ENCODE peak calls at places on chromosomes 7 and 10, in four cellular contexts. One of them, this sample, is unnamed. For H3K4me1, the result is how much of the 10 kb centered on the place peaks cover.

GRCh38 chr7:20197837-20198236 is 19.3 kb downstream of the MACC1 start:
- DNase-seq in neuronal stem cell: no peak
- DNase-seq in GM23248: no peak
- DNase-seq in mesenchymal stem cell: no peak
- DNase-seq in this sample: no peak

GRCh38 chr7:4875391-4875790 is 8.1 kb downstream of the RADIL start:
- DNase-seq in neuronal stem cell: no peak
- DNase-seq in mesenchymal stem cell: no peak
- DNase-seq in GM23248: no peak
- DNase-seq in this sample: no peak

GRCh38 chr7:64999165-65000004 is 7.1 kb downstream of the ERV3-1 start:
- DNase-seq in neuronal stem cell: no peak
- DNase-seq in GM23248: no peak
- DNase-seq in mesenchymal stem cell: peak
- DNase-seq in this sample: peak

GRCh38 chr7:121003986-121004685 is 15.6 kb downstream of the CPED1 start:
- DNase-seq in GM23248: no peak
- DNase-seq in mesenchymal stem cell: no peak
- DNase-seq in neuronal stem cell: no peak
- DNase-seq in this sample: no peak

GRCh38 chr10:53957401-53957800 is 843.6 kb downstream of the PCDH15 start:
- DNase-seq in mesenchymal stem cell: peak
- DNase-seq in GM23248: no peak
- DNase-seq in neuronal stem cell: no peak
- DNase-seq in this sample: no peak

GRCh38 chr7:7564323-7564780 is 2.3 kb upstream of the MIOS start:
- DNase-seq in mesenchymal stem cell: peak
- DNase-seq in neuronal stem cell: no peak
- DNase-seq in GM23248: peak
- DNase-seq in this sample: peak

GRCh38 chr10:14684363-14684762 is 90.3 kb downstream of the FAM107B start:
- DNase-seq in neuronal stem cell: no peak
- DNase-seq in mesenchymal stem cell: no peak
- DNase-seq in GM23248: peak
- DNase-seq in this sample: no peak

GRCh38 chr10:35300063-35300699 is 36.1 kb upstream of the CCNY start:
- DNase-seq in GM23248: peak
- DNase-seq in neuronal stem cell: no peak
- DNase-seq in mesenchymal stem cell: peak
- DNase-seq in this sample: peak

GRCh38 chr10:43304687-43305333 is 37.9 kb upstream of the RASGEF1A start:
- DNase-seq in GM23248: peak
- DNase-seq in mesenchymal stem cell: peak
- DNase-seq in neuronal stem cell: peak
- DNase-seq in this sample: peak

GRCh38 chr7:7595451-7595850 is 28.8 kb downstream of the MIOS start:
- DNase-seq in neuronal stem cell: no peak
- DNase-seq in GM23248: peak
- DNase-seq in mesenchymal stem cell: peak
- DNase-seq in this sample: peak

GRCh38 chr10:105509551-105509950 is 868.5 kb downstream of the SORCS3 start:
- DNase-seq in mesenchymal stem cell: no peak
- DNase-seq in GM23248: no peak
- DNase-seq in neuronal stem cell: no peak
- DNase-seq in this sample: no peak

GRCh38 chr10:121449457-121450045 is 148.7 kb downstream of the FGFR2 start:
- DNase-seq in GM23248: no peak
- DNase-seq in neuronal stem cell: no peak
- DNase-seq in mesenchymal stem cell: no peak
- DNase-seq in this sample: no peak

GRCh38 chr7:142808802-142809583 is 38.2 kb downstream of the PRSS2 start:
- DNase-seq in mesenchymal stem cell: peak
- DNase-seq in GM23248: peak
- DNase-seq in neuronal stem cell: no peak
- DNase-seq in this sample: no peak

GRCh38 chr10:128024426-128024825 is 101.8 kb downstream of the MKI67 start:
- DNase-seq in neuronal stem cell: no peak
- DNase-seq in GM23248: no peak
- DNase-seq in mesenchymal stem cell: no peak
- DNase-seq in this sample: no peak

GRCh38 chr7:45057853-45058252 is 30.9 kb downstream of the NACAD start:
- DNase-seq in neuronal stem cell: no peak
- DNase-seq in mesenchymal stem cell: peak
- DNase-seq in GM23248: no peak
- DNase-seq in this sample: no peak

GRCh38 chr7:5139998-5140397 is 50.0 kb upstream of the WIPI2 start:
- DNase-seq in neuronal stem cell: peak
- DNase-seq in mesenchymal stem cell: peak
- DNase-seq in GM23248: peak
- DNase-seq in this sample: peak

GRCh38 chr10:100993986-100994708 is 5.5 kb upstream of the LZTS2 start:
- DNase-seq in mesenchymal stem cell: peak
- DNase-seq in neuronal stem cell: no peak
- DNase-seq in GM23248: peak
- DNase-seq in this sample: peak

GRCh38 chr7:41731486-41732278 is 28.8 kb upstream of the INHBA start:
- DNase-seq in GM23248: no peak
- DNase-seq in mesenchymal stem cell: peak
- DNase-seq in neuronal stem cell: no peak
- DNase-seq in this sample: no peak

GRCh38 chr10:124736491-124737136 is 7.6 kb downstream of the FAM53B start:
- DNase-seq in GM23248: peak
- DNase-seq in mesenchymal stem cell: peak
- DNase-seq in neuronal stem cell: no peak
- DNase-seq in this sample: peak

GRCh38 chr7:1557771-1558170 is 1.8 kb upstream of the TMEM184A start:
- DNase-seq in mesenchymal stem cell: no peak
- DNase-seq in neuronal stem cell: no peak
- DNase-seq in GM23248: no peak
- DNase-seq in this sample: no peak

GRCh38 chr7:17530249-17530648 is 231.8 kb downstream of the AHR start:
- DNase-seq in GM23248: peak
- DNase-seq in mesenchymal stem cell: peak
- DNase-seq in neuronal stem cell: no peak
- DNase-seq in this sample: peak

GRCh38 chr7:52689912-52690311 is 345.5 kb upstream of the POM121L12 start:
- DNase-seq in mesenchymal stem cell: no peak
- DNase-seq in neuronal stem cell: no peak
- DNase-seq in GM23248: no peak
- DNase-seq in this sample: no peak

GRCh38 chr10:128078136-128078969 is 47.9 kb downstream of the MKI67 start:
- DNase-seq in mesenchymal stem cell: peak
- DNase-seq in GM23248: peak
- DNase-seq in neuronal stem cell: peak
- DNase-seq in this sample: peak

GRCh38 chr10:110448682-110449418 is 48.9 kb upstream of the DUSP5 start:
- DNase-seq in neuronal stem cell: no peak
- DNase-seq in mesenchymal stem cell: no peak
- DNase-seq in GM23248: no peak
- DNase-seq in this sample: no peak

GRCh38 chr10:116055252-116055918 is 217.6 kb downstream of the GFRA1 start:
- DNase-seq in mesenchymal stem cell: no peak
- DNase-seq in GM23248: no peak
- DNase-seq in neuronal stem cell: no peak
- DNase-seq in this sample: no peak

GRCh38 chr10:82982110-82982608 is 1107.2 kb downstream of the NRG3 start:
- DNase-seq in mesenchymal stem cell: peak
- DNase-seq in neuronal stem cell: no peak
- DNase-seq in GM23248: peak
- DNase-seq in this sample: peak

GRCh38 chr10:114312585-114312984 is 73.5 kb downstream of the VWA2 start:
- DNase-seq in GM23248: no peak
- DNase-seq in neuronal stem cell: no peak
- DNase-seq in mesenchymal stem cell: no peak
- DNase-seq in this sample: no peak

GRCh38 chr10:119896937-119897336 is 4.4 kb downstream of the SEC23IP start:
- DNase-seq in neuronal stem cell: no peak
- DNase-seq in mesenchymal stem cell: peak
- DNase-seq in GM23248: peak
- DNase-seq in this sample: peak

GRCh38 chr10:12533151-12533550 is 183.8 kb downstream of the CAMK1D start:
- DNase-seq in neuronal stem cell: no peak
- DNase-seq in mesenchymal stem cell: peak
- DNase-seq in GM23248: no peak
- DNase-seq in this sample: no peak

GRCh38 chr7:151117565-151117964 is 31.3 kb downstream of the AGAP3 start:
- DNase-seq in neuronal stem cell: no peak
- DNase-seq in GM23248: no peak
- DNase-seq in mesenchymal stem cell: no peak
- DNase-seq in this sample: no peak
- H3K9ac ChIP-seq in neuronal stem cell: peak
- H3K9ac ChIP-seq in GM23248: no peak
- H3K9ac ChIP-seq in mesenchymal stem cell: no peak
- H3K9ac ChIP-seq in this sample: no peak

DNA sequence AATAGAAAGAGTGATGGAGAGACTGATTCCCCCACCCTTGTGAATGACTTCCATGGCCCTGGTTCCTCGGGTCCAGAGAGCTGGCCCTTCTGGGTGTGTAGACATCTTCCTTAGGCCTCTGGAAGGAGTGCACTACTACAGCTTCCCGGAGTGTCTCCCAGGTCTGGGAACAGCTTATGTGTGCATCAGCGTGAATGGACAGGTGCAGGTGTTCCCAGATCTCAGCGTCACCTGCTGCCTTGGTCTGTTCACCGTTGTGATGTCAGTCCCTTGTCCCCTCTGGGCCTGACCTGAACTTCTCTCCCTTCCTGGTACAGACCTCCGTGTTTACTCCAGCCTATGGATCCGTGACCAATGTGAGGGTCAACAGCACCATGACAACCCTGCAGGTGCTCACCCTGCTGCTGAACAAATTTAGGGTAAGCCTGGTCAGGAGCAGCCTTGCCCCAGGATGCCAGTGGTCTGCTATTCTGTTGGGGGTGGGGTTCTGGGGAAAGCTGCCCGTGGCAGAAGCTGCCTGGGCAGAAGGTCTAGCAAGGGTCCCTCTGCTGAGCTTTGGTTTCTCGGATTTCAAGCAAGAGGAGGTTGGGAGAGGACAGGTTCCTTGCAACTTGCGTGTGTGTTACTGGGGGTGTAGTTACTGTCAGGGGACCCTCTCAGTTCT is 10.5 kb upstream of the DEPP1 start:
- DNase-seq in neuronal stem cell: no peak
- DNase-seq in GM23248: no peak
- DNase-seq in mesenchymal stem cell: no peak
- DNase-seq in this sample: no peak
- H3K4me1 ChIP-seq in neuronal stem cell: under half
- H3K4me1 ChIP-seq in GM23248: under half
- H3K4me1 ChIP-seq in mesenchymal stem cell: under half
- H3K4me1 ChIP-seq in this sample: half or more

DNA sequence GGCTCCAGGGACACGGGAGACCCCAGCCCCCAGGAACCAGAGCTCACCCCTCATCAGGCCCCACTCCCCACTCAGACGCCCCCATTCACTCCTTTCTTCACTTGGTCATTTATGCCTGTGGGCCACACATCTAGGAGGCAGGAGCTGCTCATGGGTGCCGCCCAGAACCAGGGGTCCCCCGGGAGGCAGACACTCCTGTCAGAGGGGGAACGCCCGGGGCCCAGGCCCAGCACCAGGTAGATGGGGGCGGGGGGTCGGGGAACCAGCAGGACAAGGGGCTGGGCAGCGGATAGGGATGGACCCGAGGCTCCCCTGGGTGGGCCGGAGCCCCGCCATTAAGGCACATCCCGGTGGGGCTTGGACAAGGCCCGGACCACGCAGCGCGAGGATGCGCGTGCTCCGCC is 11.8 kb downstream of the CALY start:
- DNase-seq in neuronal stem cell: no peak
- DNase-seq in GM23248: no peak
- DNase-seq in mesenchymal stem cell: no peak
- DNase-seq in this sample: no peak
- H3K9ac ChIP-seq in neuronal stem cell: no peak
- H3K9ac ChIP-seq in GM23248: no peak
- H3K9ac ChIP-seq in mesenchymal stem cell: no peak
- H3K9ac ChIP-seq in this sample: no peak

GRCh38 chr10:102647433-102648268 is 3.4 kb downstream of the TRIM8 start:
- DNase-seq in neuronal stem cell: no peak
- DNase-seq in GM23248: peak
- DNase-seq in mesenchymal stem cell: no peak
- DNase-seq in this sample: no peak
- H3K4me1 ChIP-seq in neuronal stem cell: half or more
- H3K4me1 ChIP-seq in GM23248: under half
- H3K4me1 ChIP-seq in mesenchymal stem cell: half or more
- H3K4me1 ChIP-seq in this sample: half or more

GRCh38 chr7:101879565-101879964 is 62.1 kb downstream of the CUX1 start:
- DNase-seq in GM23248: no peak
- DNase-seq in mesenchymal stem cell: no peak
- DNase-seq in neuronal stem cell: no peak
- DNase-seq in this sample: no peak

GRCh38 chr7:101878938-101879337 is 61.5 kb downstream of the CUX1 start:
- DNase-seq in GM23248: no peak
- DNase-seq in mesenchymal stem cell: no peak
- DNase-seq in neuronal stem cell: no peak
- DNase-seq in this sample: no peak

GRCh38 chr7:101882595-101883564 is 65.5 kb downstream of the CUX1 start:
- DNase-seq in mesenchymal stem cell: peak
- DNase-seq in neuronal stem cell: no peak
- DNase-seq in GM23248: peak
- DNase-seq in this sample: peak

GRCh38 chr7:101877882-101878591 is 60.6 kb downstream of the CUX1 start:
- DNase-seq in neuronal stem cell: no peak
- DNase-seq in mesenchymal stem cell: no peak
- DNase-seq in GM23248: no peak
- DNase-seq in this sample: no peak

GRCh38 chr7:101880536-101881443 is 63.4 kb downstream of the CUX1 start:
- DNase-seq in mesenchymal stem cell: peak
- DNase-seq in neuronal stem cell: no peak
- DNase-seq in GM23248: peak
- DNase-seq in this sample: peak
- H3K9ac ChIP-seq in mesenchymal stem cell: peak
- H3K9ac ChIP-seq in neuronal stem cell: no peak
- H3K9ac ChIP-seq in GM23248: peak
- H3K9ac ChIP-seq in this sample: no peak